ENCODE peak calls at places on chromosomes 12 and 14, in five cellular contexts. One of them, this sample, is unnamed.

GRCh38 chr14:61483477-61483876 is 162.1 kb downstream of the PRKCH start:
- DNase-seq in SJSA1: no peak
- DNase-seq in activated T-helper 1 cell treated with anti-CD3 and anti-CD28 coated beads, Interleukin-2, amount 50 U/mL, for 16 hours: no peak
- DNase-seq in activated naive CD4-positive, alpha-beta T cell treated with anti-CD3 and anti-CD28 coated beads for 36 hours: no peak
- DNase-seq in NCI-H2171: no peak
- DNase-seq in this sample: no peak

GRCh38 chr12:123063535-123063934 is 83.1 kb downstream of the ARL6IP4 start:
- DNase-seq in NCI-H2171: no peak
- DNase-seq in SJSA1: no peak
- DNase-seq in activated T-helper 1 cell treated with anti-CD3 and anti-CD28 coated beads, Interleukin-2, amount 50 U/mL, for 16 hours: no peak
- DNase-seq in activated naive CD4-positive, alpha-beta T cell treated with anti-CD3 and anti-CD28 coated beads for 36 hours: peak; percentile 33
- DNase-seq in this sample: no peak

GRCh38 chr12:116708826-116709756 is 28.8 kb downstream of the SPRING1 start:
- DNase-seq in activated T-helper 1 cell treated with anti-CD3 and anti-CD28 coated beads, Interleukin-2, amount 50 U/mL, for 16 hours: peak; percentile 9
- DNase-seq in NCI-H2171: peak; percentile 66
- DNase-seq in SJSA1: peak; percentile 55
- DNase-seq in activated naive CD4-positive, alpha-beta T cell treated with anti-CD3 and anti-CD28 coated beads for 36 hours: peak; percentile 71
- DNase-seq in this sample: no peak

GRCh38 chr14:102085503-102085902 is 1.3 kb downstream of the HSP90AA1 start:
- DNase-seq in NCI-H2171: no peak
- DNase-seq in activated naive CD4-positive, alpha-beta T cell treated with anti-CD3 and anti-CD28 coated beads for 36 hours: no peak
- DNase-seq in activated T-helper 1 cell treated with anti-CD3 and anti-CD28 coated beads, Interleukin-2, amount 50 U/mL, for 16 hours: no peak
- DNase-seq in SJSA1: no peak
- DNase-seq in this sample: no peak

GRCh38 chr12:106226884-106227640 is 20.8 kb downstream of the CKAP4 start:
- DNase-seq in NCI-H2171: peak; percentile 34
- DNase-seq in activated naive CD4-positive, alpha-beta T cell treated with anti-CD3 and anti-CD28 coated beads for 36 hours: peak; percentile 22
- DNase-seq in SJSA1: no peak
- DNase-seq in activated T-helper 1 cell treated with anti-CD3 and anti-CD28 coated beads, Interleukin-2, amount 50 U/mL, for 16 hours: no peak
- DNase-seq in this sample: no peak

GRCh38 chr12:92570056-92570753 is 132.6 kb upstream of the PLEKHG7 start:
- DNase-seq in activated naive CD4-positive, alpha-beta T cell treated with anti-CD3 and anti-CD28 coated beads for 36 hours: peak; percentile 67
- DNase-seq in activated T-helper 1 cell treated with anti-CD3 and anti-CD28 coated beads, Interleukin-2, amount 50 U/mL, for 16 hours: no peak
- DNase-seq in NCI-H2171: peak; percentile 85
- DNase-seq in SJSA1: peak; percentile 50
- DNase-seq in this sample: no peak

GRCh38 chr12:122865268-122866231 is 30.3 kb downstream of the HIP1R start:
- DNase-seq in SJSA1: peak; percentile 47
- DNase-seq in NCI-H2171: no peak
- DNase-seq in activated naive CD4-positive, alpha-beta T cell treated with anti-CD3 and anti-CD28 coated beads for 36 hours: peak; percentile 35
- DNase-seq in activated T-helper 1 cell treated with anti-CD3 and anti-CD28 coated beads, Interleukin-2, amount 50 U/mL, for 16 hours: no peak
- DNase-seq in this sample: no peak

GRCh38 chr12:100733817-100734593 is 60.6 kb upstream of the ANO4 start:
- DNase-seq in NCI-H2171: peak; percentile 44
- DNase-seq in SJSA1: no peak
- DNase-seq in activated T-helper 1 cell treated with anti-CD3 and anti-CD28 coated beads, Interleukin-2, amount 50 U/mL, for 16 hours: no peak
- DNase-seq in activated naive CD4-positive, alpha-beta T cell treated with anti-CD3 and anti-CD28 coated beads for 36 hours: no peak
- DNase-seq in this sample: no peak

GRCh38 chr12:94245984-94246383 is 97.6 kb downstream of the PLXNC1 start:
- DNase-seq in activated T-helper 1 cell treated with anti-CD3 and anti-CD28 coated beads, Interleukin-2, amount 50 U/mL, for 16 hours: no peak
- DNase-seq in SJSA1: no peak
- DNase-seq in activated naive CD4-positive, alpha-beta T cell treated with anti-CD3 and anti-CD28 coated beads for 36 hours: no peak
- DNase-seq in NCI-H2171: no peak
- DNase-seq in this sample: no peak

GRCh38 chr12:99960312-99960711 is 24.4 kb downstream of the ANKS1B start:
- DNase-seq in NCI-H2171: peak; percentile 52
- DNase-seq in activated naive CD4-positive, alpha-beta T cell treated with anti-CD3 and anti-CD28 coated beads for 36 hours: no peak
- DNase-seq in SJSA1: no peak
- DNase-seq in activated T-helper 1 cell treated with anti-CD3 and anti-CD28 coated beads, Interleukin-2, amount 50 U/mL, for 16 hours: no peak
- DNase-seq in this sample: no peak

GRCh38 chr12:117966511-117966910 is 2.3 kb downstream of the KSR2 start:
- DNase-seq in SJSA1: no peak
- DNase-seq in activated T-helper 1 cell treated with anti-CD3 and anti-CD28 coated beads, Interleukin-2, amount 50 U/mL, for 16 hours: no peak
- DNase-seq in activated naive CD4-positive, alpha-beta T cell treated with anti-CD3 and anti-CD28 coated beads for 36 hours: no peak
- DNase-seq in NCI-H2171: peak; percentile 60
- DNase-seq in this sample: no peak

GRCh38 chr14:93086441-93087055 is 29.2 kb downstream of the ITPK1 start:
- DNase-seq in NCI-H2171: no peak
- DNase-seq in SJSA1: no peak
- DNase-seq in activated T-helper 1 cell treated with anti-CD3 and anti-CD28 coated beads, Interleukin-2, amount 50 U/mL, for 16 hours: no peak
- DNase-seq in activated naive CD4-positive, alpha-beta T cell treated with anti-CD3 and anti-CD28 coated beads for 36 hours: no peak
- DNase-seq in this sample: no peak

GRCh38 chr12:79725987-79726386 is 35.2 kb upstream of the PAWR start:
- DNase-seq in activated naive CD4-positive, alpha-beta T cell treated with anti-CD3 and anti-CD28 coated beads for 36 hours: no peak
- DNase-seq in NCI-H2171: no peak
- DNase-seq in activated T-helper 1 cell treated with anti-CD3 and anti-CD28 coated beads, Interleukin-2, amount 50 U/mL, for 16 hours: no peak
- DNase-seq in SJSA1: no peak
- DNase-seq in this sample: no peak

GRCh38 chr14:91957876-91958313 is 10.4 kb upstream of the FBLN5 start:
- DNase-seq in activated naive CD4-positive, alpha-beta T cell treated with anti-CD3 and anti-CD28 coated beads for 36 hours: no peak
- DNase-seq in SJSA1: no peak
- DNase-seq in activated T-helper 1 cell treated with anti-CD3 and anti-CD28 coated beads, Interleukin-2, amount 50 U/mL, for 16 hours: no peak
- DNase-seq in NCI-H2171: no peak
- DNase-seq in this sample: no peak

GRCh38 chr12:117404203-117404853 is 42.9 kb upstream of the NOS1 start:
- DNase-seq in activated T-helper 1 cell treated with anti-CD3 and anti-CD28 coated beads, Interleukin-2, amount 50 U/mL, for 16 hours: no peak
- DNase-seq in SJSA1: no peak
- DNase-seq in activated naive CD4-positive, alpha-beta T cell treated with anti-CD3 and anti-CD28 coated beads for 36 hours: no peak
- DNase-seq in NCI-H2171: no peak
- DNase-seq in this sample: no peak

GRCh38 chr14:27164139-27164538 is 566.3 kb upstream of the NOVA1 start:
- DNase-seq in SJSA1: no peak
- DNase-seq in activated naive CD4-positive, alpha-beta T cell treated with anti-CD3 and anti-CD28 coated beads for 36 hours: no peak
- DNase-seq in activated T-helper 1 cell treated with anti-CD3 and anti-CD28 coated beads, Interleukin-2, amount 50 U/mL, for 16 hours: no peak
- DNase-seq in NCI-H2171: no peak
- DNase-seq in this sample: no peak

GRCh38 chr12:120901818-120902217 is 2.3 kb downstream of the SPPL3 start:
- DNase-seq in SJSA1: no peak
- DNase-seq in activated naive CD4-positive, alpha-beta T cell treated with anti-CD3 and anti-CD28 coated beads for 36 hours: no peak
- DNase-seq in NCI-H2171: no peak
- DNase-seq in activated T-helper 1 cell treated with anti-CD3 and anti-CD28 coated beads, Interleukin-2, amount 50 U/mL, for 16 hours: no peak
- DNase-seq in this sample: no peak

GRCh38 chr12:45419317-45419716 is 203.4 kb downstream of the ANO6 start:
- DNase-seq in SJSA1: no peak
- DNase-seq in activated naive CD4-positive, alpha-beta T cell treated with anti-CD3 and anti-CD28 coated beads for 36 hours: no peak
- DNase-seq in activated T-helper 1 cell treated with anti-CD3 and anti-CD28 coated beads, Interleukin-2, amount 50 U/mL, for 16 hours: no peak
- DNase-seq in NCI-H2171: no peak
- DNase-seq in this sample: no peak

GRCh38 chr14:34502826-34503225 is 36.7 kb downstream of the EAPP start:
- DNase-seq in activated T-helper 1 cell treated with anti-CD3 and anti-CD28 coated beads, Interleukin-2, amount 50 U/mL, for 16 hours: no peak
- DNase-seq in NCI-H2171: no peak
- DNase-seq in SJSA1: no peak
- DNase-seq in activated naive CD4-positive, alpha-beta T cell treated with anti-CD3 and anti-CD28 coated beads for 36 hours: no peak
- DNase-seq in this sample: no peak

GRCh38 chr12:122402264-122402663 is 20.2 kb downstream of the CLIP1 start:
- DNase-seq in activated T-helper 1 cell treated with anti-CD3 and anti-CD28 coated beads, Interleukin-2, amount 50 U/mL, for 16 hours: no peak
- DNase-seq in activated naive CD4-positive, alpha-beta T cell treated with anti-CD3 and anti-CD28 coated beads for 36 hours: no peak
- DNase-seq in SJSA1: no peak
- DNase-seq in NCI-H2171: no peak
- DNase-seq in this sample: no peak

GRCh38 chr12:124625867-124626675 is 58.7 kb upstream of the NCOR2 start:
- DNase-seq in activated T-helper 1 cell treated with anti-CD3 and anti-CD28 coated beads, Interleukin-2, amount 50 U/mL, for 16 hours: no peak
- DNase-seq in activated naive CD4-positive, alpha-beta T cell treated with anti-CD3 and anti-CD28 coated beads for 36 hours: no peak
- DNase-seq in NCI-H2171: no peak
- DNase-seq in SJSA1: peak; percentile 91
- DNase-seq in this sample: peak; percentile 62

GRCh38 chr12:119989619-119990381 is 764 bp downstream of the BICDL1 start:
- DNase-seq in NCI-H2171: no peak
- DNase-seq in activated T-helper 1 cell treated with anti-CD3 and anti-CD28 coated beads, Interleukin-2, amount 50 U/mL, for 16 hours: peak; percentile 37
- DNase-seq in activated naive CD4-positive, alpha-beta T cell treated with anti-CD3 and anti-CD28 coated beads for 36 hours: peak; percentile 82
- DNase-seq in SJSA1: peak; percentile 68
- DNase-seq in this sample: peak; percentile 75

GRCh38 chr12:119012179-119012578 is 30.8 kb downstream of the SRRM4 start:
- DNase-seq in activated naive CD4-positive, alpha-beta T cell treated with anti-CD3 and anti-CD28 coated beads for 36 hours: no peak
- DNase-seq in activated T-helper 1 cell treated with anti-CD3 and anti-CD28 coated beads, Interleukin-2, amount 50 U/mL, for 16 hours: no peak
- DNase-seq in NCI-H2171: no peak
- DNase-seq in SJSA1: no peak
- DNase-seq in this sample: no peak

GRCh38 chr14:106228541-106229158 is 702.3 kb downstream of the TMEM121 start:
- DNase-seq in NCI-H2171: no peak
- DNase-seq in activated naive CD4-positive, alpha-beta T cell treated with anti-CD3 and anti-CD28 coated beads for 36 hours: peak; percentile 78
- DNase-seq in activated T-helper 1 cell treated with anti-CD3 and anti-CD28 coated beads, Interleukin-2, amount 50 U/mL, for 16 hours: no peak
- DNase-seq in SJSA1: no peak
- DNase-seq in this sample: no peak

GRCh38 chr14:104968153-104968527 is 10.0 kb downstream of the AHNAK2 start:
- DNase-seq in SJSA1: no peak
- DNase-seq in activated T-helper 1 cell treated with anti-CD3 and anti-CD28 coated beads, Interleukin-2, amount 50 U/mL, for 16 hours: no peak
- DNase-seq in activated naive CD4-positive, alpha-beta T cell treated with anti-CD3 and anti-CD28 coated beads for 36 hours: no peak
- DNase-seq in NCI-H2171: no peak
- DNase-seq in this sample: no peak

GRCh38 chr14:103770902-103771301 is 55.3 kb downstream of the ZFYVE21 start:
- DNase-seq in activated naive CD4-positive, alpha-beta T cell treated with anti-CD3 and anti-CD28 coated beads for 36 hours: no peak
- DNase-seq in SJSA1: no peak
- DNase-seq in activated T-helper 1 cell treated with anti-CD3 and anti-CD28 coated beads, Interleukin-2, amount 50 U/mL, for 16 hours: no peak
- DNase-seq in NCI-H2171: no peak
- DNase-seq in this sample: no peak

GRCh38 chr14:54652188-54652889 is 85.4 kb downstream of the SAMD4A start:
- DNase-seq in activated T-helper 1 cell treated with anti-CD3 and anti-CD28 coated beads, Interleukin-2, amount 50 U/mL, for 16 hours: no peak
- DNase-seq in activated naive CD4-positive, alpha-beta T cell treated with anti-CD3 and anti-CD28 coated beads for 36 hours: no peak
- DNase-seq in SJSA1: peak; percentile 94
- DNase-seq in NCI-H2171: no peak
- DNase-seq in this sample: peak; percentile 73

GRCh38 chr12:120079352-120080042 is 37.1 kb downstream of the RAB35 start:
- DNase-seq in activated naive CD4-positive, alpha-beta T cell treated with anti-CD3 and anti-CD28 coated beads for 36 hours: no peak
- DNase-seq in NCI-H2171: no peak
- DNase-seq in SJSA1: no peak
- DNase-seq in activated T-helper 1 cell treated with anti-CD3 and anti-CD28 coated beads, Interleukin-2, amount 50 U/mL, for 16 hours: no peak
- DNase-seq in this sample: no peak

GRCh38 chr14:104389326-104390220 is 190.0 kb upstream of the C14orf180 start:
- DNase-seq in activated T-helper 1 cell treated with anti-CD3 and anti-CD28 coated beads, Interleukin-2, amount 50 U/mL, for 16 hours: no peak
- DNase-seq in activated naive CD4-positive, alpha-beta T cell treated with anti-CD3 and anti-CD28 coated beads for 36 hours: peak; percentile 50
- DNase-seq in NCI-H2171: no peak
- DNase-seq in SJSA1: peak; percentile 37
- DNase-seq in this sample: no peak

GRCh38 chr12:93573552-93574223 is 1.2 kb downstream of the SOCS2 start:
- DNase-seq in SJSA1: no peak
- DNase-seq in activated T-helper 1 cell treated with anti-CD3 and anti-CD28 coated beads, Interleukin-2, amount 50 U/mL, for 16 hours: no peak
- DNase-seq in activated naive CD4-positive, alpha-beta T cell treated with anti-CD3 and anti-CD28 coated beads for 36 hours: peak; percentile 45
- DNase-seq in NCI-H2171: no peak
- DNase-seq in this sample: no peak

GRCh38 chr14:98136420-98136819 is 1135.6 kb downstream of the BCL11B start:
- DNase-seq in SJSA1: no peak
- DNase-seq in activated T-helper 1 cell treated with anti-CD3 and anti-CD28 coated beads, Interleukin-2, amount 50 U/mL, for 16 hours: no peak
- DNase-seq in activated naive CD4-positive, alpha-beta T cell treated with anti-CD3 and anti-CD28 coated beads for 36 hours: peak; percentile 55
- DNase-seq in NCI-H2171: no peak
- DNase-seq in this sample: no peak

GRCh38 chr12:52230364-52231281 is 2.4 kb upstream of the KRT7 start:
- DNase-seq in activated T-helper 1 cell treated with anti-CD3 and anti-CD28 coated beads, Interleukin-2, amount 50 U/mL, for 16 hours: no peak
- DNase-seq in SJSA1: peak; percentile 72
- DNase-seq in activated naive CD4-positive, alpha-beta T cell treated with anti-CD3 and anti-CD28 coated beads for 36 hours: no peak
- DNase-seq in NCI-H2171: no peak
- DNase-seq in this sample: peak; percentile 21

GRCh38 chr12:5012337-5012736 is 31.3 kb upstream of the KCNA5 start:
- DNase-seq in NCI-H2171: no peak
- DNase-seq in SJSA1: no peak
- DNase-seq in activated T-helper 1 cell treated with anti-CD3 and anti-CD28 coated beads, Interleukin-2, amount 50 U/mL, for 16 hours: no peak
- DNase-seq in activated naive CD4-positive, alpha-beta T cell treated with anti-CD3 and anti-CD28 coated beads for 36 hours: no peak
- DNase-seq in this sample: no peak

GRCh38 chr12:14828896-14829295 is 14.4 kb downstream of the ART4 start:
- DNase-seq in NCI-H2171: no peak
- DNase-seq in activated T-helper 1 cell treated with anti-CD3 and anti-CD28 coated beads, Interleukin-2, amount 50 U/mL, for 16 hours: no peak
- DNase-seq in activated naive CD4-positive, alpha-beta T cell treated with anti-CD3 and anti-CD28 coated beads for 36 hours: no peak
- DNase-seq in SJSA1: no peak
- DNase-seq in this sample: no peak

GRCh38 chr12:95653761-95654546 is 102.7 kb upstream of the USP44 start:
- DNase-seq in activated T-helper 1 cell treated with anti-CD3 and anti-CD28 coated beads, Interleukin-2, amount 50 U/mL, for 16 hours: no peak
- DNase-seq in SJSA1: no peak
- DNase-seq in NCI-H2171: no peak
- DNase-seq in activated naive CD4-positive, alpha-beta T cell treated with anti-CD3 and anti-CD28 coated beads for 36 hours: no peak
- DNase-seq in this sample: no peak

GRCh38 chr14:54782803-54783659 is 119.6 kb downstream of the GCH1 start:
- DNase-seq in activated naive CD4-positive, alpha-beta T cell treated with anti-CD3 and anti-CD28 coated beads for 36 hours: no peak
- DNase-seq in activated T-helper 1 cell treated with anti-CD3 and anti-CD28 coated beads, Interleukin-2, amount 50 U/mL, for 16 hours: no peak
- DNase-seq in NCI-H2171: no peak
- DNase-seq in SJSA1: no peak
- DNase-seq in this sample: no peak

GRCh38 chr12:125092872-125093680 is 27.8 kb downstream of the AACS start:
- DNase-seq in NCI-H2171: no peak
- DNase-seq in SJSA1: no peak
- DNase-seq in activated T-helper 1 cell treated with anti-CD3 and anti-CD28 coated beads, Interleukin-2, amount 50 U/mL, for 16 hours: no peak
- DNase-seq in activated naive CD4-positive, alpha-beta T cell treated with anti-CD3 and anti-CD28 coated beads for 36 hours: no peak
- DNase-seq in this sample: no peak

GRCh38 chr12:25100203-25100602 is 94.8 kb downstream of the DNAI7 start:
- DNase-seq in activated T-helper 1 cell treated with anti-CD3 and anti-CD28 coated beads, Interleukin-2, amount 50 U/mL, for 16 hours: no peak
- DNase-seq in NCI-H2171: no peak
- DNase-seq in activated naive CD4-positive, alpha-beta T cell treated with anti-CD3 and anti-CD28 coated beads for 36 hours: no peak
- DNase-seq in SJSA1: no peak
- DNase-seq in this sample: no peak

GRCh38 chr12:75177997-75178396 is 31.6 kb downstream of the KCNC2 start:
- DNase-seq in activated T-helper 1 cell treated with anti-CD3 and anti-CD28 coated beads, Interleukin-2, amount 50 U/mL, for 16 hours: no peak
- DNase-seq in SJSA1: no peak
- DNase-seq in NCI-H2171: peak; percentile 12
- DNase-seq in activated naive CD4-positive, alpha-beta T cell treated with anti-CD3 and anti-CD28 coated beads for 36 hours: no peak
- DNase-seq in this sample: no peak

GRCh38 chr12:63826002-63826585 is 18.4 kb upstream of the SRGAP1 start:
- DNase-seq in SJSA1: no peak
- DNase-seq in activated T-helper 1 cell treated with anti-CD3 and anti-CD28 coated beads, Interleukin-2, amount 50 U/mL, for 16 hours: no peak
- DNase-seq in NCI-H2171: peak; percentile 24
- DNase-seq in activated naive CD4-positive, alpha-beta T cell treated with anti-CD3 and anti-CD28 coated beads for 36 hours: no peak
- DNase-seq in this sample: no peak

This sample was measured in omental fat pad.